ENCODE peak calls at places on chromosomes 12 and 14, in ten cellular contexts. X, E, Z, B, W, Q, O, G, N and H are unnamed samples.

GRCh38 chr12:101908395-101908794 is 31.0 kb downstream of the DRAM1 start:
- DNase-seq in E (no peak), Z (peak), Q (no peak), X (no peak), O (no peak), G (no peak), B (no peak), N (no peak), W (no peak), H (no peak)

GRCh38 chr14:96904201-96904600 is 107.0 kb downstream of the VRK1 start:
- DNase-seq in Q (no peak), B (no peak), E (no peak), O (no peak), Z (peak), X (no peak), W (peak), N (no peak), G (no peak), H (no peak)

GRCh38 chr12:115885040-115885439 is 392.5 kb downstream of the MED13L start:
- DNase-seq in G (no peak), N (no peak), B (no peak), W (no peak), Z (peak), X (no peak), Q (no peak), E (no peak), O (no peak), H (no peak)

GRCh38 chr12:106594447-106594846 is 11.6 kb downstream of the RFX4 start:
- DNase-seq in Z (no peak), N (no peak), Q (no peak), G (no peak), X (no peak), B (no peak), E (no peak), W (no peak), O (no peak), H (no peak)

GRCh38 chr12:30784508-30784907 is 29.8 kb upstream of the CAPRIN2 start:
- DNase-seq in W (no peak), E (no peak), G (no peak), B (no peak), N (no peak), Q (no peak), X (no peak), Z (no peak), O (no peak), H (no peak)

GRCh38 chr12:123634142-123634561 is 523 bp downstream of the GTF2H3 start:
- DNase-seq in O (no peak), Z (no peak), E (no peak), X (no peak), N (no peak), Q (no peak), W (no peak), G (no peak), B (no peak), H (no peak)

GRCh38 chr12:54411398-54412241 is 7.4 kb downstream of the ITGA5 start:
- DNase-seq in X (peak), E (no peak), W (peak), Q (peak), B (peak), N (peak), O (no peak), Z (peak), G (peak), H (no peak)

GRCh38 chr14:67618617-67619063 is 1.1 kb upstream of the ARG2 start:
- DNase-seq in X (no peak), N (no peak), B (no peak), O (no peak), Q (peak), G (peak), Z (peak), E (no peak), W (peak), H (peak)

GRCh38 chr12:93713060-93713459 is 35.9 kb downstream of the CRADD start:
- DNase-seq in W (no peak), G (no peak), E (no peak), N (no peak), X (no peak), Q (no peak), Z (no peak), O (no peak), B (no peak), H (no peak)

GRCh38 chr12:29534935-29535334 is 37.4 kb upstream of the OVCH1 start:
- DNase-seq in O (no peak), X (peak), B (no peak), E (no peak), Z (no peak), W (peak), Q (no peak), G (no peak), N (no peak), H (no peak)

GRCh38 chr12:111584959-111585358 is 14.2 kb downstream of the ATXN2 start:
- DNase-seq in G (no peak), W (peak), N (no peak), Q (no peak), Z (peak), O (no peak), B (no peak), E (no peak), X (no peak), H (no peak)

GRCh38 chr12:66235626-66236281 is 46.7 kb downstream of the IRAK3 start:
- DNase-seq in Z (no peak), O (no peak), W (peak), N (no peak), X (no peak), B (no peak), Q (peak), G (no peak), E (no peak), H (no peak)

GRCh38 chr12:46667547-46667946 is 158.2 kb downstream of the SLC38A4 start:
- DNase-seq in Z (peak), G (no peak), W (peak), N (no peak), Q (no peak), B (no peak), O (no peak), E (no peak), X (no peak), H (no peak)

GRCh38 chr12:6542209-6543009 is 8.1 kb downstream of the GAPDH start:
- DNase-seq in W (no peak), X (no peak), Q (no peak), E (no peak), O (no peak), G (no peak), B (no peak), Z (no peak), N (peak), H (no peak)

GRCh38 chr12:19757317-19757877 is 318.1 kb downstream of the AEBP2 start:
- DNase-seq in E (no peak), N (no peak), Q (peak), W (peak), O (peak), B (no peak), X (no peak), Z (peak), G (no peak), H (peak)

GRCh38 chr14:92690171-92691011 is 58.0 kb downstream of the LGMN start:
- DNase-seq in Z (peak), N (no peak), B (no peak), X (no peak), O (peak), G (no peak), W (peak), E (no peak), Q (peak), H (no peak)

GRCh38 chr12:71063087-71063486 is 94.7 kb downstream of the TSPAN8 start:
- DNase-seq in Z (peak), G (no peak), N (no peak), X (no peak), Q (no peak), W (no peak), B (no peak), E (no peak), O (no peak), H (no peak)

GRCh38 chr14:36663404-36664321 is 2.0 kb downstream of the PAX9 start:
- DNase-seq in G (no peak), E (no peak), Z (peak), W (peak), O (no peak), N (no peak), Q (peak), B (no peak), X (no peak), H (no peak)

GRCh38 chr12:48358937-48359509 is 8.3 kb upstream of the ZNF641 start:
- DNase-seq in B (no peak), Z (no peak), Q (no peak), O (no peak), G (no peak), W (no peak), X (no peak), N (no peak), E (no peak), H (no peak)

GRCh38 chr14:104665663-104666522 is 23.5 kb upstream of the INF2 start:
- DNase-seq in G (no peak), E (peak), Z (peak), N (peak), O (peak), B (no peak), X (no peak), W (no peak), Q (no peak), H (peak)

GRCh38 chr12:19915392-19916192 is 452.7 kb upstream of the PDE3A start:
- DNase-seq in X (no peak), G (no peak), W (peak), Z (peak), B (no peak), O (peak), E (no peak), Q (peak), N (no peak), H (no peak)

GRCh38 chr12:75805905-75806304 is 225.7 kb downstream of the PHLDA1 start:
- DNase-seq in Q (peak), N (no peak), G (no peak), E (no peak), W (no peak), O (no peak), X (no peak), Z (no peak), B (no peak), H (no peak)

GRCh38 chr12:121505513-121505912 is 75.3 kb downstream of the KDM2B start:
- DNase-seq in B (no peak), N (no peak), Q (peak), W (no peak), G (no peak), Z (no peak), E (no peak), O (no peak), X (no peak), H (no peak)

GRCh38 chr12:74646831-74647230 is 109.2 kb downstream of the ATXN7L3B start:
- DNase-seq in G (no peak), N (no peak), W (peak), Q (no peak), Z (peak), B (no peak), E (no peak), O (peak), X (no peak), H (no peak)

GRCh38 chr14:70943838-70944237 is 36.6 kb downstream of the PCNX1 start:
- DNase-seq in G (no peak), N (no peak), Z (no peak), W (no peak), B (no peak), E (no peak), X (no peak), Q (no peak), O (no peak), H (no peak)

GRCh38 chr12:89927226-89927698 is 218.6 kb upstream of the ATP2B1 start:
- DNase-seq in G (no peak), W (no peak), Q (no peak), E (no peak), Z (no peak), B (no peak), N (no peak), X (no peak), O (no peak), H (no peak)

GRCh38 chr12:107929436-107929835 is 154.9 kb downstream of the ASCL4 start:
- DNase-seq in Q (peak), B (no peak), E (no peak), O (peak), G (no peak), Z (peak), W (peak), X (no peak), N (no peak), H (peak)

GRCh38 chr14:92099802-92100201 is 6.6 kb downstream of the ATXN3 start:
- DNase-seq in Q (no peak), O (no peak), B (no peak), E (no peak), Z (peak), N (no peak), G (no peak), X (no peak), W (no peak), H (no peak)

DNA sequence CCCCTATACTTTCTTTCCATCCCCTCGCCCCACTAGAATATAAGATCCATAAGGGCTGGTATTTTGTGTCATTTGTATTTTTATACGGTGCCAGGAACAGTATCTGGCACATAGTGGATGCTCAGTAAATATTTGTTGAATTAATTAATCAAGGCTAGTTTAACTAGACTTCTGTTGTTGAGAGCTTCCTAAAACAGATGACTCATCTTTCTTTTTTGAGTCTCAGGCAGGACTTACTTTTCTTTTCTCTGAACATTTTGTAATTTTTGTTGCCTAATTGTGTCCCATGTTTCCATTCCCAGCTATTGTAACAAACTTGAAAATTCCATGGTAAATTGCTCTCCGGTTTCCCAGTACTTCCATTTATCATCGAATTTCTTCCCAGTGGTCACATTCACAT is 16.7 kb downstream of the STK38L start:
- DNase-seq in O (no peak), G (no peak), X (no peak), B (no peak), W (peak), Q (peak), E (no peak), N (no peak), Z (peak), H (no peak)
- H3K4me3 ChIP-seq in O (no peak), G (no peak), X (no peak), B (no peak), W (no peak), Q (no peak), E (no peak), N (no peak), Z (no peak), H (no peak)

DNA sequence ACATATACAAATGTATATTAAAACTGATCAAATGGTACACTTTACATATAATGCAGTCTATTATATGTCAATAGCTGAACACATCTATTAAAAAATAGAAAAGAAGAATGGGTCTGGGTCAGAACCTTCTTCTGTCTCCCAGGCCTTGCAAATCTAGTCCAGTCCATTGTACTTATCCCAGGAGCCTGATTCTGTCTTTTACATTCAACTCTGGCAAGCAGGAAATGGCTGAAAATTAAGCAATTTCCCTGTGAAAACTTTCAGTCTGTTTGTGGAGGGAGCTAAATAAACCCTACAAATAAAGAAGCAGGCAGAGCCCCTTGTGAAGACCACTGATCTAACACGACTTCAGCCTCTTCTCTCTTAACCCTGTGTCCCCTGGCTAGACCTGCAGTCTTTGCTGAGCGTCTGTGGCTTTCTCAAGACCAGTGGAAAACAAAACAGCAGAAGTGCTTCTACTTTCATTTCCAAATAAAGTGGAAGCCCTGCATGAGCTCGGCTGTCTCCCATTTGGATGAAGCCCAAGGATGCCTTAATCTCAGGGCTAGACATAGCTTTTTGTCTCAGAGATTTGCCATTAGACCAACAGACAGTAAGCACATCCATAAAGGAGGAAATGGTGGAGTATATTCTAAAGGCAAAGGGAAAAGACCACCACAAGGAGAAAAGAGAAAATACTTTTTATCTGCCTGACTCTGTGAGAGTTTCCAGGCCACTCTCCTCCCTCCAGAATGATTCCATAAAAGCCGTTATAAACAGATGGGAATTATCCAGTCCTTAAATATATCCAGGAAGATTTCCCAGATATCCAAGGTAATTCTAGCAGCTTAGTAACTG is 48.2 kb downstream of the CRACR2A start:
- DNase-seq in N (no peak), B (no peak), X (no peak), E (no peak), Z (no peak), O (no peak), G (no peak), Q (peak), W (peak), H (no peak)
- H3K4me3 ChIP-seq in N (no peak), B (no peak), X (no peak), E (peak), Z (no peak), O (no peak), G (no peak), Q (peak), W (peak), H (no peak)

DNA sequence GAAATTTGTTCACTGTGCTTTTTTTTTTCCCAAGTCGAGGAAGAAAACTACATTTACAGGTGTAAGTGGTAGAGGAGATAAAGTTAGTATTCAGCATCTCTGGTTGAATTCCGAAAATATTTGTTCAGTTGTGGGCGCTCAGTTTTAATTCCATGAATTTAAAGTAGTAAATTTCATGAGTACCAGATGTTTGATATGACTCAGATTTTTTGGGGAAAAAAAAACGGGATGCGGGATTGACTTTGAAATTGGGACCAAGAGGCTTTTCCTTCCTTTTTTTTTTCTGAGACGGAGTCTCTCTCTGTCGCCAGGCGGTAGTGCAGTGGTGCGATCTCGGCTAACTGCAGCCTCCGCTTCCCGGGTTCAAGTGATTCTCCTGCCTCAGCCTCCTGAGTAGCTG is 1.6 kb downstream of the TULP3 start:
- DNase-seq in N (no peak), Q (peak), Z (no peak), B (no peak), E (no peak), O (no peak), W (no peak), G (no peak), X (no peak), H (no peak)
- H3K4me3 ChIP-seq in N (no peak), Q (peak), Z (peak), B (peak), E (peak), O (no peak), W (no peak), G (no peak), X (peak), H (no peak)

DNA sequence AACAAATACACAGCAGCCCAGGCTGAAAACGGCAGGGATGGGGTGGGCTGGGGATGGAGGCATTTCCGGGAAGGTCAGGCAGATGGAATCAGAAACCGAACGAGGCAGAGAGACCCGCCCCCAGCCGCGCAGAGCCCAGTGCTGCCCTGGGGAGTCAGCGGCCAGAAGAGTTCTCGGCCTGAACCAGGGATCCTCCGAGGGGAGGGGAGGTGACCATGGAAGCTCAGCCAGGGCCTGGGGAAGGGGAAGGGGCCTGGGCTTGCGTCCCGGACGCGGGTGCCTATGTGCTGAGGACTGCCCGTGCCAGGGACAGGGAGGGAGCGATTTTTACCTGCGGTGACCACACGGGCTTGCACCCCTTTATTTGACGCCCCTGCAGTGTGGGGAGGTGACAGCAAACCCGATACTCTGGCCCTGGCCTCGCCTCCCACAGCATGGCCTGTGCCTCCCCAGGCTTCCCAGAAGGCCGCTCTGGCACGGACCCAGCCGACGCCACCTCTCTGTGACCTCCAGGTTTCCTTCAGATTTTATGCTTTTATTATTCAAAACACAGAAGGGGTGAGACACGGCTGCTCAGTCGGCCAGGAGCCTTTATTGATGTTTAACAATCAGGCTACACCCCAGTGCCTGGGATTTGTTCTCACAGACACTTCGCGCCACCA is 7.7 kb downstream of the LRCOL1 start:
- DNase-seq in N (peak), Q (no peak), G (peak), E (no peak), X (no peak), B (no peak), Z (no peak), W (peak), O (no peak), H (no peak)
- H3K4me3 ChIP-seq in N (no peak), Q (no peak), G (no peak), E (peak), X (peak), B (peak), Z (no peak), W (no peak), O (no peak), H (no peak)